ENCODE peak calls at places on chromosomes 4 and X, in ten cellular contexts. One of them, this sample, is unnamed.

GRCh38 chrX:15947648-15948317 is 93.2 kb upstream of the AP1S2 start:
- DNase-seq in IMR-90: peak; percentile 63
- DNase-seq in HFF-Myc: peak; percentile 38
- DNase-seq in bronchial epithelial cell: peak; percentile 73
- DNase-seq in PC-3: peak; percentile 64
- DNase-seq in progenitor cell of endocrine pancreas: no peak
- DNase-seq in cardiac muscle cell: no peak
- DNase-seq in prostate gland: no peak
- DNase-seq in ovary: no peak
- DNase-seq in cardiac fibroblast: peak; percentile 57
- DNase-seq in this sample: peak; percentile 13

GRCh38 chr4:104429150-104429741 is 65.4 kb downstream of the CXXC4 start:
- DNase-seq in HFF-Myc: no peak
- DNase-seq in bronchial epithelial cell: no peak
- DNase-seq in IMR-90: no peak
- DNase-seq in ovary: no peak
- DNase-seq in cardiac fibroblast: no peak
- DNase-seq in PC-3: no peak
- DNase-seq in cardiac muscle cell: no peak
- DNase-seq in prostate gland: no peak
- DNase-seq in progenitor cell of endocrine pancreas: no peak
- DNase-seq in this sample: no peak

GRCh38 chrX:67555578-67556203 is 11.9 kb downstream of the AR start:
- DNase-seq in prostate gland: no peak
- DNase-seq in IMR-90: peak; percentile 21
- DNase-seq in PC-3: peak; percentile 10
- DNase-seq in HFF-Myc: no peak
- DNase-seq in ovary: no peak
- DNase-seq in cardiac muscle cell: peak; percentile 26
- DNase-seq in bronchial epithelial cell: peak; percentile 30
- DNase-seq in progenitor cell of endocrine pancreas: no peak
- DNase-seq in cardiac fibroblast: peak; percentile 57
- DNase-seq in this sample: peak; percentile 41

GRCh38 chrX:17550011-17550410 is 175.0 kb downstream of the NHS start:
- DNase-seq in cardiac muscle cell: no peak
- DNase-seq in bronchial epithelial cell: peak; percentile 41
- DNase-seq in HFF-Myc: no peak
- DNase-seq in PC-3: no peak
- DNase-seq in cardiac fibroblast: no peak
- DNase-seq in IMR-90: no peak
- DNase-seq in ovary: no peak
- DNase-seq in progenitor cell of endocrine pancreas: no peak
- DNase-seq in prostate gland: no peak
- DNase-seq in this sample: no peak

GRCh38 chrX:12137982-12138365 is 299 bp upstream of the FRMPD4 start:
- DNase-seq in IMR-90: no peak
- DNase-seq in cardiac fibroblast: no peak
- DNase-seq in cardiac muscle cell: peak; percentile 20
- DNase-seq in bronchial epithelial cell: no peak
- DNase-seq in HFF-Myc: no peak
- DNase-seq in progenitor cell of endocrine pancreas: peak; percentile 9
- DNase-seq in ovary: no peak
- DNase-seq in prostate gland: no peak
- DNase-seq in PC-3: peak; percentile 12
- DNase-seq in this sample: no peak

GRCh38 chr4:108107729-108108382 is 60.9 kb downstream of the LEF1 start:
- DNase-seq in IMR-90: no peak
- DNase-seq in progenitor cell of endocrine pancreas: no peak
- DNase-seq in cardiac fibroblast: no peak
- DNase-seq in prostate gland: no peak
- DNase-seq in cardiac muscle cell: no peak
- DNase-seq in PC-3: no peak
- DNase-seq in HFF-Myc: no peak
- DNase-seq in ovary: no peak
- DNase-seq in bronchial epithelial cell: no peak
- DNase-seq in this sample: no peak

GRCh38 chrX:12950851-12951589 is 23.9 kb upstream of the TMSB4X start:
- DNase-seq in ovary: no peak
- DNase-seq in progenitor cell of endocrine pancreas: no peak
- DNase-seq in cardiac muscle cell: peak; percentile 55
- DNase-seq in PC-3: no peak
- DNase-seq in cardiac fibroblast: peak; percentile 26
- DNase-seq in prostate gland: no peak
- DNase-seq in bronchial epithelial cell: no peak
- DNase-seq in HFF-Myc: no peak
- DNase-seq in IMR-90: no peak
- DNase-seq in this sample: peak; percentile 55

GRCh38 chr4:144705861-144706590 is 60.1 kb downstream of the HHIP start:
- DNase-seq in PC-3: no peak
- DNase-seq in cardiac fibroblast: peak; percentile 27
- DNase-seq in HFF-Myc: no peak
- DNase-seq in ovary: no peak
- DNase-seq in progenitor cell of endocrine pancreas: no peak
- DNase-seq in IMR-90: no peak
- DNase-seq in bronchial epithelial cell: no peak
- DNase-seq in prostate gland: no peak
- DNase-seq in cardiac muscle cell: peak; percentile 5
- DNase-seq in this sample: no peak

GRCh38 chrX:15567886-15568616 is 32.7 kb downstream of the ACE2 start:
- DNase-seq in PC-3: peak; percentile 54
- DNase-seq in HFF-Myc: no peak
- DNase-seq in cardiac fibroblast: peak; percentile 52
- DNase-seq in bronchial epithelial cell: peak; percentile 36
- DNase-seq in progenitor cell of endocrine pancreas: no peak
- DNase-seq in ovary: no peak
- DNase-seq in prostate gland: no peak
- DNase-seq in cardiac muscle cell: no peak
- DNase-seq in IMR-90: no peak
- DNase-seq in this sample: no peak

GRCh38 chr4:144667500-144667899 is 21.5 kb downstream of the HHIP start:
- DNase-seq in prostate gland: no peak
- DNase-seq in cardiac fibroblast: peak; percentile 45
- DNase-seq in cardiac muscle cell: no peak
- DNase-seq in ovary: no peak
- DNase-seq in PC-3: no peak
- DNase-seq in bronchial epithelial cell: no peak
- DNase-seq in progenitor cell of endocrine pancreas: no peak
- DNase-seq in HFF-Myc: no peak
- DNase-seq in IMR-90: no peak
- DNase-seq in this sample: no peak

GRCh38 chr4:7192252-7193039 is at the start of gene SORCS2:
- DNase-seq in prostate gland: peak; percentile 54
- DNase-seq in ovary: peak; percentile 81
- DNase-seq in HFF-Myc: no peak
- DNase-seq in cardiac muscle cell: peak; percentile 90
- DNase-seq in cardiac fibroblast: peak; percentile 63
- DNase-seq in PC-3: peak; percentile 68
- DNase-seq in IMR-90: peak; percentile 39
- DNase-seq in progenitor cell of endocrine pancreas: peak; percentile 59
- DNase-seq in bronchial epithelial cell: no peak
- DNase-seq in this sample: peak; percentile 74

GRCh38 chr4:55765070-55765469 is 54.5 kb upstream of the EXOC1L start:
- DNase-seq in PC-3: no peak
- DNase-seq in IMR-90: no peak
- DNase-seq in cardiac fibroblast: no peak
- DNase-seq in cardiac muscle cell: no peak
- DNase-seq in bronchial epithelial cell: no peak
- DNase-seq in ovary: no peak
- DNase-seq in progenitor cell of endocrine pancreas: no peak
- DNase-seq in HFF-Myc: no peak
- DNase-seq in prostate gland: no peak
- DNase-seq in this sample: no peak

GRCh38 chr4:156322592-156322991 is 368.9 kb upstream of the CTSO start:
- DNase-seq in IMR-90: peak; percentile 90
- DNase-seq in HFF-Myc: peak; percentile 72
- DNase-seq in PC-3: peak; percentile 87
- DNase-seq in prostate gland: no peak
- DNase-seq in cardiac muscle cell: no peak
- DNase-seq in progenitor cell of endocrine pancreas: no peak
- DNase-seq in cardiac fibroblast: peak; percentile 55
- DNase-seq in bronchial epithelial cell: peak; percentile 94
- DNase-seq in ovary: no peak
- DNase-seq in this sample: no peak

GRCh38 chr4:79087091-79087490 is 147.9 kb upstream of the PAQR3 start:
- DNase-seq in prostate gland: no peak
- DNase-seq in cardiac muscle cell: no peak
- DNase-seq in bronchial epithelial cell: no peak
- DNase-seq in IMR-90: no peak
- DNase-seq in ovary: no peak
- DNase-seq in HFF-Myc: no peak
- DNase-seq in progenitor cell of endocrine pancreas: no peak
- DNase-seq in PC-3: no peak
- DNase-seq in cardiac fibroblast: no peak
- DNase-seq in this sample: no peak

GRCh38 chr4:128796934-128797333 is 12.6 kb upstream of the JADE1 start:
- DNase-seq in bronchial epithelial cell: peak; percentile 87
- DNase-seq in cardiac muscle cell: no peak
- DNase-seq in ovary: no peak
- DNase-seq in IMR-90: no peak
- DNase-seq in HFF-Myc: no peak
- DNase-seq in cardiac fibroblast: no peak
- DNase-seq in prostate gland: no peak
- DNase-seq in PC-3: peak; percentile 81
- DNase-seq in progenitor cell of endocrine pancreas: no peak
- DNase-seq in this sample: no peak

GRCh38 chrX:53263597-53264094 is 17.7 kb downstream of the IQSEC2 start:
- DNase-seq in HFF-Myc: no peak
- DNase-seq in bronchial epithelial cell: peak; percentile 81
- DNase-seq in ovary: no peak
- DNase-seq in prostate gland: no peak
- DNase-seq in cardiac fibroblast: peak; percentile 15
- DNase-seq in progenitor cell of endocrine pancreas: no peak
- DNase-seq in IMR-90: peak; percentile 71
- DNase-seq in cardiac muscle cell: no peak
- DNase-seq in PC-3: peak; percentile 92
- DNase-seq in this sample: peak; percentile 39

GRCh38 chr4:105719214-105719613 is 10.6 kb downstream of the GSTCD start:
- DNase-seq in ovary: no peak
- DNase-seq in HFF-Myc: no peak
- DNase-seq in progenitor cell of endocrine pancreas: no peak
- DNase-seq in PC-3: no peak
- DNase-seq in cardiac fibroblast: no peak
- DNase-seq in IMR-90: no peak
- DNase-seq in bronchial epithelial cell: no peak
- DNase-seq in prostate gland: no peak
- DNase-seq in cardiac muscle cell: no peak
- DNase-seq in this sample: no peak

GRCh38 chrX:56978172-56978571 is 17.2 kb downstream of the SPIN3 start:
- DNase-seq in HFF-Myc: no peak
- DNase-seq in cardiac muscle cell: peak; percentile 25
- DNase-seq in cardiac fibroblast: peak; percentile 55
- DNase-seq in PC-3: peak; percentile 73
- DNase-seq in IMR-90: peak; percentile 44
- DNase-seq in prostate gland: peak; percentile 33
- DNase-seq in progenitor cell of endocrine pancreas: no peak
- DNase-seq in bronchial epithelial cell: peak; percentile 51
- DNase-seq in ovary: no peak
- DNase-seq in this sample: peak; percentile 53

GRCh38 chrX:119758682-119759332 is 419 bp downstream of the SOWAHD start:
- DNase-seq in cardiac muscle cell: peak; percentile 22
- DNase-seq in prostate gland: no peak
- DNase-seq in ovary: peak; percentile 24
- DNase-seq in HFF-Myc: no peak
- DNase-seq in bronchial epithelial cell: peak; percentile 3
- DNase-seq in PC-3: no peak
- DNase-seq in IMR-90: no peak
- DNase-seq in progenitor cell of endocrine pancreas: peak; percentile 25
- DNase-seq in cardiac fibroblast: no peak
- DNase-seq in this sample: peak; percentile 61

GRCh38 chr4:113762851-113763172 is 1.3 kb upstream of the CAMK2D start:
- DNase-seq in cardiac fibroblast: no peak
- DNase-seq in HFF-Myc: no peak
- DNase-seq in prostate gland: no peak
- DNase-seq in ovary: no peak
- DNase-seq in progenitor cell of endocrine pancreas: no peak
- DNase-seq in cardiac muscle cell: no peak
- DNase-seq in bronchial epithelial cell: no peak
- DNase-seq in IMR-90: no peak
- DNase-seq in PC-3: no peak
- DNase-seq in this sample: no peak
- TF ChIP-seq CTCF in cardiac fibroblast: peak; percentile 0
- TF ChIP-seq CTCF in HFF-Myc: no peak
- TF ChIP-seq CTCF in prostate gland: peak; percentile 14
- TF ChIP-seq CTCF in ovary: no peak
- TF ChIP-seq CTCF in progenitor cell of endocrine pancreas: peak; percentile 6
- TF ChIP-seq CTCF in cardiac muscle cell: no peak
- TF ChIP-seq CTCF in bronchial epithelial cell: no peak
- TF ChIP-seq CTCF in IMR-90: no peak
- TF ChIP-seq CTCF in PC-3: no peak
- TF ChIP-seq CTCF in this sample: no peak

DNA sequence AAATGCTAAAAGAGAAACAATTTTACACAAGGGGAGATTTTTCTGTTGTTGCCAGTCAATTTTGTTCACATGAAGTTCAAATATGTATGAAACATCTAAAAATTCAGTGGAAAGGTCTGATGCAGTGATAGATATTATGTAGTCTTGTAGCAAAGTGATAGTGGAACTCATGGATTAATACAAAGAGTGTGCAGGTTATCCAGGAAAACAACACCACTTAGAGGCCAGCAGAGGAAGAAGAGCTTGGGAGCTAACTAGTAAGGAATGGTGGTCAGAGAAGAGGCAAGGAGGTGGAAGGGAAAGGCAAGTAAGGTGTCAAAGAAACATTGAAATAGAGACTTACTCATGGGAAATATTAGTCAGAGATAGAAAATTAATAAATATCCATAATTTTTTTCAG is 395.6 kb downstream of the MAPK10 start:
- DNase-seq in cardiac fibroblast: no peak
- DNase-seq in PC-3: no peak
- DNase-seq in IMR-90: no peak
- DNase-seq in bronchial epithelial cell: no peak
- DNase-seq in HFF-Myc: no peak
- DNase-seq in cardiac muscle cell: no peak
- DNase-seq in progenitor cell of endocrine pancreas: no peak
- DNase-seq in prostate gland: no peak
- DNase-seq in ovary: no peak
- DNase-seq in this sample: no peak
- TF ChIP-seq CTCF in cardiac fibroblast: no peak
- TF ChIP-seq CTCF in PC-3: peak; percentile 46
- TF ChIP-seq CTCF in IMR-90: no peak
- TF ChIP-seq CTCF in bronchial epithelial cell: no peak
- TF ChIP-seq CTCF in HFF-Myc: no peak
- TF ChIP-seq CTCF in cardiac muscle cell: no peak
- TF ChIP-seq CTCF in progenitor cell of endocrine pancreas: no peak
- TF ChIP-seq CTCF in prostate gland: no peak
- TF ChIP-seq CTCF in ovary: no peak
- TF ChIP-seq CTCF in this sample: no peak

GRCh38 chr4:73378887-73379286 is 25.2 kb upstream of the ALB start:
- DNase-seq in cardiac fibroblast: no peak
- DNase-seq in PC-3: no peak
- DNase-seq in cardiac muscle cell: no peak
- DNase-seq in bronchial epithelial cell: no peak
- DNase-seq in IMR-90: no peak
- DNase-seq in ovary: no peak
- DNase-seq in progenitor cell of endocrine pancreas: no peak
- DNase-seq in prostate gland: no peak
- DNase-seq in HFF-Myc: no peak
- DNase-seq in this sample: no peak
- TF ChIP-seq CTCF in cardiac fibroblast: no peak
- TF ChIP-seq CTCF in PC-3: no peak
- TF ChIP-seq CTCF in cardiac muscle cell: no peak
- TF ChIP-seq CTCF in bronchial epithelial cell: no peak
- TF ChIP-seq CTCF in IMR-90: no peak
- TF ChIP-seq CTCF in ovary: no peak
- TF ChIP-seq CTCF in progenitor cell of endocrine pancreas: no peak
- TF ChIP-seq CTCF in prostate gland: no peak
- TF ChIP-seq CTCF in HFF-Myc: no peak
- TF ChIP-seq CTCF in this sample: no peak

GRCh38 chrX:129823523-129823922 is 20.2 kb downstream of the ZDHHC9 start:
- DNase-seq in IMR-90: no peak
- DNase-seq in prostate gland: no peak
- DNase-seq in cardiac fibroblast: no peak
- DNase-seq in PC-3: no peak
- DNase-seq in progenitor cell of endocrine pancreas: no peak
- DNase-seq in ovary: no peak
- DNase-seq in cardiac muscle cell: no peak
- DNase-seq in HFF-Myc: no peak
- DNase-seq in bronchial epithelial cell: no peak
- DNase-seq in this sample: no peak
- TF ChIP-seq CTCF in IMR-90: no peak
- TF ChIP-seq CTCF in prostate gland: no peak
- TF ChIP-seq CTCF in cardiac fibroblast: no peak
- TF ChIP-seq CTCF in PC-3: no peak
- TF ChIP-seq CTCF in progenitor cell of endocrine pancreas: no peak
- TF ChIP-seq CTCF in ovary: no peak
- TF ChIP-seq CTCF in cardiac muscle cell: no peak
- TF ChIP-seq CTCF in HFF-Myc: no peak
- TF ChIP-seq CTCF in bronchial epithelial cell: no peak
- TF ChIP-seq CTCF in this sample: no peak